ENCODE peak calls at places on chromosomes 5 and 9, in eight cellular contexts. F is upper lobe of right lung; T is kidney; Q is lung; A is prostate gland; Z is epithelial cell of proximal tubule; S is dorsolateral prefrontal cortex; H is CD4-positive, CD25-positive, alpha-beta regulatory T cell. Y is an unnamed sample.

GRCh38 chr5:173759696-173760095 is 128.5 kb upstream of the CPEB4 start:
- DNase-seq in F (no peak), H (no peak), S (no peak), Q (no peak), T (no peak), A (no peak), Z (no peak), Y (no peak)

GRCh38 chr5:156755421-156756087 is 94.5 kb upstream of the PPP1R2B start:
- DNase-seq in Z (no peak), T (no peak), Q (no peak), F (no peak), A (no peak), S (no peak), H (peak), Y (no peak)

GRCh38 chr5:139684881-139685749 is 37.0 kb downstream of the CXXC5 start:
- DNase-seq in Z (no peak), Q (no peak), S (no peak), A (no peak), F (no peak), H (no peak), T (no peak), Y (peak)

GRCh38 chr5:161544350-161544765 is 2.2 kb downstream of the GABRB2 start:
- DNase-seq in Z (no peak), H (peak), F (no peak), T (no peak), A (no peak), Q (no peak), S (peak), Y (peak)

GRCh38 chr9:69109152-69109551 is 64.9 kb upstream of the TJP2 start:
- DNase-seq in S (no peak), Q (no peak), F (no peak), T (no peak), Z (no peak), H (no peak), A (no peak), Y (no peak)

GRCh38 chr5:65742565-65743231 is 20.7 kb downstream of the NLN start:
- DNase-seq in F (no peak), Z (no peak), Q (no peak), H (peak), T (no peak), S (no peak), A (no peak), Y (peak)

GRCh38 chr5:81208904-81209303 is 24.2 kb upstream of the CKMT2 start:
- DNase-seq in H (no peak), Z (no peak), S (no peak), Q (no peak), F (no peak), A (no peak), T (no peak), Y (no peak)

GRCh38 chr5:10377081-10377480 is 23.6 kb downstream of the MARCHF6 start:
- DNase-seq in H (peak), S (no peak), A (no peak), T (no peak), Z (no peak), Q (no peak), F (no peak), Y (peak)

GRCh38 chr5:163888366-163888765 is 382.9 kb downstream of the MAT2B start:
- DNase-seq in A (no peak), S (no peak), F (no peak), Q (no peak), H (no peak), T (no peak), Z (no peak), Y (no peak)

GRCh38 chr5:143354025-143354424 is 49.5 kb downstream of the NR3C1 start:
- DNase-seq in Z (no peak), Q (no peak), F (no peak), T (no peak), S (no peak), H (peak), A (no peak), Y (no peak)

GRCh38 chr9:110104201-110104845 is 103.6 kb downstream of the C9orf152 start:
- DNase-seq in Q (no peak), Z (no peak), F (no peak), T (no peak), A (no peak), S (no peak), H (no peak), Y (no peak)

GRCh38 chr9:124506931-124507879 is at the start of gene NR5A1:
- DNase-seq in T (peak), S (no peak), A (no peak), Z (no peak), Q (no peak), F (no peak), H (no peak), Y (no peak)

GRCh38 chr5:159345861-159346260 is 15.6 kb upstream of the IL12B start:
- DNase-seq in Q (no peak), S (no peak), F (no peak), Z (no peak), A (no peak), T (no peak), H (no peak), Y (no peak)

GRCh38 chr5:9686211-9686610 is 56.1 kb upstream of the TAS2R1 start:
- DNase-seq in Q (no peak), S (no peak), H (no peak), T (no peak), F (no peak), Z (peak), A (no peak), Y (no peak)

GRCh38 chr5:88602584-88602983 is 280.4 kb downstream of the MEF2C start:
- DNase-seq in H (peak), S (no peak), Q (no peak), A (no peak), Z (no peak), F (no peak), T (peak), Y (peak)

GRCh38 chr5:124253421-124253820 is 493.0 kb downstream of the ZNF608 start:
- DNase-seq in F (no peak), Z (no peak), T (no peak), Q (no peak), H (no peak), A (no peak), S (peak), Y (no peak)

GRCh38 chr5:177496111-177497010 is 1.0 kb downstream of the PDLIM7 start:
- DNase-seq in H (no peak), T (peak), Q (peak), A (peak), Z (no peak), F (peak), S (no peak), Y (no peak)

GRCh38 chr9:8907863-8908262 is 1108.3 kb upstream of the DMAC1 start:
- DNase-seq in T (no peak), A (no peak), Z (no peak), H (no peak), F (no peak), Q (no peak), S (no peak), Y (no peak)

GRCh38 chr5:149710575-149710974 is 19.5 kb upstream of the PPARGC1B start:
- DNase-seq in A (no peak), Q (no peak), F (no peak), H (no peak), S (no peak), Z (no peak), T (no peak), Y (no peak)

DNA sequence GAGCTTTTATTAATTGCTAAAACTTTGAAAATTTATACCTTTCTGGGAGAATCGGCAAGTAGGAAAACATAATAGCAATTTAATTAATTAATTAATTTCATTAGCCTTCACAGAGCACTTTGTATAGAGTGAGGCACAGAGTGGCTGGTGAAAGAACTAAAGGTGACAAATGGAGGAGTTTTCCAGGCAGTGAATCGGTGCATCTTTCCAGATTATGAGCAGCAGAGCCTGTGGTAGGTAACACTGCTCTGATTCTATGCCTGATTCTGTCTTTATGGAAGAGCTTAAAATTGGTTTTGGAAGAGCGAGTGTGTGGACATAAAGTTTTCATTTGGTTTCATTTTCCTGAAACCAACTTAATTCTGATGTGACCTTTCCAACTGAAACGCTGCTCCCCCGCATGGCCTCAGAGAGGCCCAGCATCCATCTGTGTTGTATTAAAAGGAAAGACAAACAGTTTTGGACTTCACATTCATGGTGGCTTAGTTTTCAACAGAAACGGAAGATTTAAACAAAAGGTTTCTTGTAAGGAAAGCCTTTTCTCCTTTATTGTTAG is 188.9 kb upstream of the RPS23 start:
- DNase-seq in T (no peak), F (no peak), H (no peak), Z (no peak), A (no peak), S (no peak), Q (no peak), Y (no peak)
- H3K4me3 ChIP-seq in T (no peak), F (no peak), H (no peak), Z (no peak), A (no peak), S (no peak), Q (no peak), Y (no peak)

GRCh38 chr9:73050887-73051550 is 98.2 kb upstream of the ALDH1A1 start:
- DNase-seq in Z (no peak), F (no peak), T (no peak), Q (no peak), S (no peak), H (no peak), A (no peak), Y (no peak)

GRCh38 chr9:73049280-73049679 is 96.4 kb upstream of the ALDH1A1 start:
- DNase-seq in S (no peak), H (no peak), T (no peak), A (no peak), F (no peak), Q (no peak), Z (no peak), Y (no peak)

GRCh38 chr9:73053543-73053942 is 98.1 kb upstream of the ANXA1 start:
- DNase-seq in Q (no peak), F (no peak), S (no peak), Z (no peak), T (no peak), H (no peak), A (no peak), Y (no peak)

GRCh38 chr9:73046769-73047168 is 93.9 kb upstream of the ALDH1A1 start:
- DNase-seq in T (no peak), H (no peak), S (no peak), Q (no peak), F (no peak), A (no peak), Z (no peak), Y (no peak)

DNA sequence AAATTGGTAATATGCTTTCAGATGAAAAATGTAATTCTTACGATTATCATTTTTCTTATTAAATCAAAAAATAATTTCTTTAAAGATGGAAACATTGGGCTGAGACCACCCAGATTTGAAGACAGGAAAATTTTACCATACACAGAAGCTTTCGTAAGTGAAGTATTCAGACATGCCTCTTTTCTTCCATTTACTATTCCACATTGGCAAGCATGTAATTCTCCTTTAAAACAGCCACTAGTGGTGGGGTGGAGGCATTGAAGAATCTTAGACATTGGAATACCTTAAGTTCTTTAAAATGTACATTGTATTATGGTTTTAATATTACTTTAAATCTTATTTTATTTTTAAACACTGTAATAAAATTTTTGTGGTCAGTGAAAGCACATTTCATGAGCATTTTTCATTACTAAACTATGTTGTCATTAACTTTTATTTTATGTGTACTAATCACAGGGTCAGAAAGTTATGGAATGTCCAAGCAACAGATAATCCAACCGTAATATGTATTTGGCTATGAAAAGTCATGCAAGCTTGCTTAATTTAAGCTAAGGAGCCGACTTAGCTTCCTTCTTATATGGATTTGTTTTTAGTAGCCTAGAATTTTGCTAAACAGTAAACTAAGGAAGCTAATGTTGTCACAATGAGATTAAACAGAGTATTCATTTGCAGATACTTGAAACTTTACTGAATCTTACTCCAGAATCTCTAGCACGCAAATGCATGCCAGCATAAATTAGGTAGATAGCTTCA is 97.4 kb upstream of the ALDH1A1 start:
- DNase-seq in T (no peak), F (no peak), H (no peak), Z (no peak), A (no peak), S (no peak), Q (no peak), Y (no peak)
- H3K4me3 ChIP-seq in T (no peak), F (no peak), H (no peak), Z (no peak), A (no peak), S (no peak), Q (no peak), Y (no peak)

DNA sequence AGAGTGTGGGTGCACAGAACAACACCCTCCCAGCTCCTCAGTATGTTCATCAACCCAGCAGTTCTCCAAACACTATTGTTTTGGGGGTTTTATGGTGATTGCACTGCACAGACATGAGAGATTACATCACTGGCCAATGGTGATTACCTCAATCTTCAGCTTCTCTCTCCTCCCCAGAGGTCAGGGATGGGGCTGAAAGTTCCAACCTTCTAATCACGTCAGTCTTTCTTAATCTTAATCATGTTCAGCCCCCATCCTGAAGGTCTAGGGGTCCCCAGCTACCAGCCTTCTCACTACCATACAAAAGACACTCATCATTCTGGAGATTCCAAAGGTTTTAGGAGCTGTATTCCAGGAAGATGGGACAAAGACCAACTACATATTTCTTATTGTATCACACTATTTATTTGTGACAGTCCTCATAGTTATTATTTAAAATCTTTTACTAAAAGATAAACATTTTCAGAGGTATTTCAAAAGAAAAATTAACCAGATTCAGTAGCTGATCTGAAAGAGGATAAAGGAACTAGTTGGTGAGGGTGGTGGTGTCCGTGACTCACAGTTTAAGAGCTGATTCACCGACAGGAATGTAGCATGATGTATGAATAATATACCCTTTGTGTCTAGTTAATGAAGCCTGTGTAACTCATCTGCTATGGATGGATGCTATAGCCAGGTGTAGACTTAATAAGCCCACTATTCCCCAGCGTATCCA is 35.6 kb downstream of the RASEF start:
- DNase-seq in S (no peak), Z (peak), T (no peak), F (no peak), Q (no peak), A (no peak), H (no peak), Y (no peak)
- H3K4me3 ChIP-seq in S (no peak), Z (no peak), T (no peak), F (no peak), Q (no peak), A (no peak), H (no peak), Y (no peak)

GRCh38 chr5:6448622-6449464 is at the start of gene UBE2QL1:
- DNase-seq in A (peak), T (no peak), F (no peak), Q (no peak), H (peak), S (no peak), Z (no peak), Y (no peak)

GRCh38 chr5:6448141-6448491 is 543 bp upstream of the UBE2QL1 start:
- DNase-seq in H (no peak), S (no peak), Q (no peak), Z (no peak), F (no peak), T (no peak), A (no peak), Y (no peak)

GRCh38 chr5:6449465-6450158 is 953 bp downstream of the UBE2QL1 start:
- DNase-seq in S (no peak), H (no peak), A (no peak), Z (no peak), Q (no peak), F (no peak), T (no peak), Y (no peak)

GRCh38 chr5:6452622-6453504 is 4.2 kb downstream of the UBE2QL1 start:
- DNase-seq in Q (no peak), H (no peak), Z (no peak), T (no peak), A (no peak), S (no peak), F (no peak), Y (no peak)

GRCh38 chr5:6450235-6450860 is 1.7 kb downstream of the UBE2QL1 start:
- DNase-seq in A (no peak), F (no peak), T (no peak), Q (no peak), H (no peak), Z (no peak), S (no peak), Y (no peak)
- H3K4me3 ChIP-seq in A (peak), F (no peak), T (no peak), Q (no peak), H (no peak), Z (no peak), S (peak), Y (no peak)

GRCh38 chr9:3507395-3508077 is 18.3 kb downstream of the RFX3 start:
- DNase-seq in S (no peak), Q (no peak), H (no peak), Z (no peak), A (no peak), F (no peak), T (no peak), Y (no peak)

GRCh38 chr9:3510796-3511195 is 15.0 kb downstream of the RFX3 start:
- DNase-seq in Q (no peak), Z (no peak), S (no peak), F (no peak), H (no peak), A (no peak), T (no peak), Y (no peak)

GRCh38 chr9:3508078-3508431 is 17.7 kb downstream of the RFX3 start:
- DNase-seq in T (no peak), H (no peak), S (no peak), F (no peak), Z (no peak), Q (no peak), A (no peak), Y (no peak)

GRCh38 chr9:3509926-3510325 is 15.9 kb downstream of the RFX3 start:
- DNase-seq in H (no peak), Z (no peak), T (no peak), S (no peak), Q (no peak), A (no peak), F (no peak), Y (no peak)

DNA sequence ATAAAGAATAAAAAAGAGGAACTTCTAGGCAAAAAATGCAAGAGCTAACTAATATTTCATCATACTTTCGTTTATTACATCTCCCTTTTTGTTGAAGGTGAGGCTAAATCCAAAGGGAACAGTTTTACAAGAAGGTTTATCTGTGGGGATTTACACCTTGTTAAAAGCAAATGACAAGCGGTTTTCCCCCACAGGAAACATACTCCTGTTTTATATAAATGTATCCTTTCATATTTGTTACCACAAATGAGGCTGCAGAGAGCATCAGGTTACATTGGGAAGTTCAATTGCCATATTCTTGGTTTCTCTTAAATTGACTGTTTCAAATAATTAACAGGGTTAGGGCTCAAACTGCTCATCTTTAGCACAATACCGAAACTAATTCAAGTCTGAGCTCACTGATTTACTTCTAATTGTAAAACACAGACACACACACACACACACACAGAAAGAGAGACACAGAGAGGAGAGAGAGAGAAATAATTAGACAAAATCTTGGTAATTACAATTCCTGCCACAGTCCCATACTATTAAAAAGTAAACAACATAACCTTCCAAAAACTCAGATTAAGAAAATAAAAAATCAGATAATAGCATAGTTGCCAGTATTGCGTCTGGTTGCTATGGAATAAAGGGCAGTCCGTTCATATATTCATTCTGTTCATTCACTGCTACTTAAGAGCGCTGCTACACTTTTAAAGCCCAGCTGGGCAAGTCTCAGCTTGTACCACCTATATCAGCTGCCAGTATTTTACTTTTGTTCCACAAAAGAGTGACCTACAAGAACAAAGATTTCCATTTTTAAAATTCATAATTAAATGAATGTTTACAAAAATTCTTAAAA is 17.0 kb downstream of the RFX3 start:
- DNase-seq in Q (no peak), S (no peak), H (no peak), F (no peak), Z (no peak), A (peak), T (no peak), Y (no peak)
- H3K4me3 ChIP-seq in Q (no peak), S (peak), H (peak), F (peak), Z (no peak), A (no peak), T (no peak), Y (no peak)

Y was measured in Jurkat, Clone E6-1.